ENCODE peak calls at places on chromosomes 12 and 14, in ten cellular contexts. One of them, this sample, is unnamed.

GRCh38 chr12:6772331-6772695 is at the start of gene LAG3:
- DNase-seq in AG04450: no peak
- DNase-seq in mucosa of descending colon: peak
- DNase-seq in stimulated activated CD4-positive, alpha-beta T cell treated with anti-CD3 and anti-CD28 coated beads, Interleukin-12 subunit alpha, Interleukin-12 subunit beta, amount 100 ng/mL, for 24 hours: peak
- DNase-seq in substantia nigra: no peak
- DNase-seq in CD8-positive, alpha-beta T cell: no peak
- DNase-seq in COR-L47: no peak
- DNase-seq in T-cell: no peak
- DNase-seq in mucosa of gallbladder: no peak
- DNase-seq in activated CD4-positive, CD25-positive, alpha-beta regulatory T cell treated with anti-CD3 and anti-CD28 coated beads, Interleukin-2, amount 50 U/mL, for 72 hours: no peak
- DNase-seq in this sample: peak

GRCh38 chr12:27868165-27868564 is 88.1 kb upstream of the MANSC4 start:
- DNase-seq in AG04450: peak
- DNase-seq in mucosa of descending colon: no peak
- DNase-seq in stimulated activated CD4-positive, alpha-beta T cell treated with anti-CD3 and anti-CD28 coated beads, Interleukin-12 subunit alpha, Interleukin-12 subunit beta, amount 100 ng/mL, for 24 hours: no peak
- DNase-seq in substantia nigra: no peak
- DNase-seq in CD8-positive, alpha-beta T cell: no peak
- DNase-seq in COR-L47: no peak
- DNase-seq in T-cell: no peak
- DNase-seq in mucosa of gallbladder: no peak
- DNase-seq in activated CD4-positive, CD25-positive, alpha-beta regulatory T cell treated with anti-CD3 and anti-CD28 coated beads, Interleukin-2, amount 50 U/mL, for 72 hours: no peak
- DNase-seq in this sample: no peak

GRCh38 chr12:105906545-105906944 is 232.2 kb downstream of the NUAK1 start:
- DNase-seq in AG04450: no peak
- DNase-seq in mucosa of descending colon: no peak
- DNase-seq in stimulated activated CD4-positive, alpha-beta T cell treated with anti-CD3 and anti-CD28 coated beads, Interleukin-12 subunit alpha, Interleukin-12 subunit beta, amount 100 ng/mL, for 24 hours: no peak
- DNase-seq in substantia nigra: no peak
- DNase-seq in CD8-positive, alpha-beta T cell: no peak
- DNase-seq in COR-L47: no peak
- DNase-seq in T-cell: no peak
- DNase-seq in mucosa of gallbladder: no peak
- DNase-seq in activated CD4-positive, CD25-positive, alpha-beta regulatory T cell treated with anti-CD3 and anti-CD28 coated beads, Interleukin-2, amount 50 U/mL, for 72 hours: no peak
- DNase-seq in this sample: no peak

GRCh38 chr12:119301367-119301766 is 33.2 kb upstream of the CCDC60 start:
- DNase-seq in AG04450: no peak
- DNase-seq in mucosa of descending colon: no peak
- DNase-seq in stimulated activated CD4-positive, alpha-beta T cell treated with anti-CD3 and anti-CD28 coated beads, Interleukin-12 subunit alpha, Interleukin-12 subunit beta, amount 100 ng/mL, for 24 hours: no peak
- DNase-seq in substantia nigra: no peak
- DNase-seq in CD8-positive, alpha-beta T cell: no peak
- DNase-seq in COR-L47: no peak
- DNase-seq in T-cell: no peak
- DNase-seq in mucosa of gallbladder: no peak
- DNase-seq in activated CD4-positive, CD25-positive, alpha-beta regulatory T cell treated with anti-CD3 and anti-CD28 coated beads, Interleukin-2, amount 50 U/mL, for 72 hours: no peak
- DNase-seq in this sample: no peak

GRCh38 chr12:47038270-47038748 is 41.1 kb upstream of the PCED1B start:
- DNase-seq in AG04450: no peak
- DNase-seq in mucosa of descending colon: no peak
- DNase-seq in stimulated activated CD4-positive, alpha-beta T cell treated with anti-CD3 and anti-CD28 coated beads, Interleukin-12 subunit alpha, Interleukin-12 subunit beta, amount 100 ng/mL, for 24 hours: no peak
- DNase-seq in substantia nigra: no peak
- DNase-seq in CD8-positive, alpha-beta T cell: no peak
- DNase-seq in COR-L47: no peak
- DNase-seq in T-cell: no peak
- DNase-seq in mucosa of gallbladder: no peak
- DNase-seq in activated CD4-positive, CD25-positive, alpha-beta regulatory T cell treated with anti-CD3 and anti-CD28 coated beads, Interleukin-2, amount 50 U/mL, for 72 hours: no peak
- DNase-seq in this sample: no peak

GRCh38 chr12:123867141-123867540 is 105.0 kb downstream of the DNAH10 start:
- DNase-seq in AG04450: no peak
- DNase-seq in mucosa of descending colon: no peak
- DNase-seq in stimulated activated CD4-positive, alpha-beta T cell treated with anti-CD3 and anti-CD28 coated beads, Interleukin-12 subunit alpha, Interleukin-12 subunit beta, amount 100 ng/mL, for 24 hours: no peak
- DNase-seq in substantia nigra: no peak
- DNase-seq in CD8-positive, alpha-beta T cell: no peak
- DNase-seq in COR-L47: no peak
- DNase-seq in T-cell: no peak
- DNase-seq in mucosa of gallbladder: no peak
- DNase-seq in activated CD4-positive, CD25-positive, alpha-beta regulatory T cell treated with anti-CD3 and anti-CD28 coated beads, Interleukin-2, amount 50 U/mL, for 72 hours: no peak
- DNase-seq in this sample: no peak

GRCh38 chr12:124479680-124480468 is 87.5 kb downstream of the NCOR2 start:
- DNase-seq in AG04450: no peak
- DNase-seq in mucosa of descending colon: peak
- DNase-seq in stimulated activated CD4-positive, alpha-beta T cell treated with anti-CD3 and anti-CD28 coated beads, Interleukin-12 subunit alpha, Interleukin-12 subunit beta, amount 100 ng/mL, for 24 hours: no peak
- DNase-seq in substantia nigra: no peak
- DNase-seq in CD8-positive, alpha-beta T cell: no peak
- DNase-seq in COR-L47: no peak
- DNase-seq in T-cell: no peak
- DNase-seq in mucosa of gallbladder: no peak
- DNase-seq in activated CD4-positive, CD25-positive, alpha-beta regulatory T cell treated with anti-CD3 and anti-CD28 coated beads, Interleukin-2, amount 50 U/mL, for 72 hours: no peak
- DNase-seq in this sample: no peak

GRCh38 chr14:22929104-22929847 is at the start of gene PRMT5:
- DNase-seq in AG04450: peak
- DNase-seq in mucosa of descending colon: peak
- DNase-seq in stimulated activated CD4-positive, alpha-beta T cell treated with anti-CD3 and anti-CD28 coated beads, Interleukin-12 subunit alpha, Interleukin-12 subunit beta, amount 100 ng/mL, for 24 hours: peak
- DNase-seq in substantia nigra: peak
- DNase-seq in CD8-positive, alpha-beta T cell: peak
- DNase-seq in COR-L47: peak
- DNase-seq in T-cell: peak
- DNase-seq in mucosa of gallbladder: peak
- DNase-seq in activated CD4-positive, CD25-positive, alpha-beta regulatory T cell treated with anti-CD3 and anti-CD28 coated beads, Interleukin-2, amount 50 U/mL, for 72 hours: peak
- DNase-seq in this sample: peak

GRCh38 chr12:53223391-53224267 is 8.4 kb downstream of the RARG start:
- DNase-seq in AG04450: no peak
- DNase-seq in mucosa of descending colon: no peak
- DNase-seq in stimulated activated CD4-positive, alpha-beta T cell treated with anti-CD3 and anti-CD28 coated beads, Interleukin-12 subunit alpha, Interleukin-12 subunit beta, amount 100 ng/mL, for 24 hours: no peak
- DNase-seq in substantia nigra: no peak
- DNase-seq in CD8-positive, alpha-beta T cell: no peak
- DNase-seq in COR-L47: no peak
- DNase-seq in T-cell: no peak
- DNase-seq in mucosa of gallbladder: no peak
- DNase-seq in activated CD4-positive, CD25-positive, alpha-beta regulatory T cell treated with anti-CD3 and anti-CD28 coated beads, Interleukin-2, amount 50 U/mL, for 72 hours: no peak
- DNase-seq in this sample: no peak

GRCh38 chr12:81722004-81722403 is 37.1 kb downstream of the PPFIA2 start:
- DNase-seq in AG04450: no peak
- DNase-seq in mucosa of descending colon: no peak
- DNase-seq in stimulated activated CD4-positive, alpha-beta T cell treated with anti-CD3 and anti-CD28 coated beads, Interleukin-12 subunit alpha, Interleukin-12 subunit beta, amount 100 ng/mL, for 24 hours: no peak
- DNase-seq in substantia nigra: no peak
- DNase-seq in CD8-positive, alpha-beta T cell: no peak
- DNase-seq in COR-L47: no peak
- DNase-seq in T-cell: no peak
- DNase-seq in mucosa of gallbladder: no peak
- DNase-seq in activated CD4-positive, CD25-positive, alpha-beta regulatory T cell treated with anti-CD3 and anti-CD28 coated beads, Interleukin-2, amount 50 U/mL, for 72 hours: no peak
- DNase-seq in this sample: no peak

GRCh38 chr14:76574416-76574815 is 186.9 kb upstream of the VASH1 start:
- DNase-seq in AG04450: no peak
- DNase-seq in mucosa of descending colon: no peak
- DNase-seq in stimulated activated CD4-positive, alpha-beta T cell treated with anti-CD3 and anti-CD28 coated beads, Interleukin-12 subunit alpha, Interleukin-12 subunit beta, amount 100 ng/mL, for 24 hours: no peak
- DNase-seq in substantia nigra: no peak
- DNase-seq in CD8-positive, alpha-beta T cell: no peak
- DNase-seq in COR-L47: no peak
- DNase-seq in T-cell: no peak
- DNase-seq in mucosa of gallbladder: no peak
- DNase-seq in activated CD4-positive, CD25-positive, alpha-beta regulatory T cell treated with anti-CD3 and anti-CD28 coated beads, Interleukin-2, amount 50 U/mL, for 72 hours: no peak
- DNase-seq in this sample: no peak

GRCh38 chr14:100729982-100730381 is 3.3 kb downstream of the DLK1 start:
- DNase-seq in AG04450: no peak
- DNase-seq in mucosa of descending colon: no peak
- DNase-seq in stimulated activated CD4-positive, alpha-beta T cell treated with anti-CD3 and anti-CD28 coated beads, Interleukin-12 subunit alpha, Interleukin-12 subunit beta, amount 100 ng/mL, for 24 hours: no peak
- DNase-seq in substantia nigra: no peak
- DNase-seq in CD8-positive, alpha-beta T cell: no peak
- DNase-seq in COR-L47: no peak
- DNase-seq in T-cell: no peak
- DNase-seq in mucosa of gallbladder: no peak
- DNase-seq in activated CD4-positive, CD25-positive, alpha-beta regulatory T cell treated with anti-CD3 and anti-CD28 coated beads, Interleukin-2, amount 50 U/mL, for 72 hours: no peak
- DNase-seq in this sample: no peak

GRCh38 chr14:24659916-24660570 is 26.1 kb upstream of the GZMB start:
- DNase-seq in AG04450: no peak
- DNase-seq in mucosa of descending colon: no peak
- DNase-seq in stimulated activated CD4-positive, alpha-beta T cell treated with anti-CD3 and anti-CD28 coated beads, Interleukin-12 subunit alpha, Interleukin-12 subunit beta, amount 100 ng/mL, for 24 hours: no peak
- DNase-seq in substantia nigra: no peak
- DNase-seq in CD8-positive, alpha-beta T cell: no peak
- DNase-seq in COR-L47: no peak
- DNase-seq in T-cell: no peak
- DNase-seq in mucosa of gallbladder: no peak
- DNase-seq in activated CD4-positive, CD25-positive, alpha-beta regulatory T cell treated with anti-CD3 and anti-CD28 coated beads, Interleukin-2, amount 50 U/mL, for 72 hours: no peak
- DNase-seq in this sample: no peak

GRCh38 chr12:112218150-112218549 is 92.8 kb downstream of the TRAFD1 start:
- DNase-seq in AG04450: no peak
- DNase-seq in mucosa of descending colon: no peak
- DNase-seq in stimulated activated CD4-positive, alpha-beta T cell treated with anti-CD3 and anti-CD28 coated beads, Interleukin-12 subunit alpha, Interleukin-12 subunit beta, amount 100 ng/mL, for 24 hours: no peak
- DNase-seq in substantia nigra: no peak
- DNase-seq in CD8-positive, alpha-beta T cell: no peak
- DNase-seq in COR-L47: no peak
- DNase-seq in T-cell: no peak
- DNase-seq in mucosa of gallbladder: no peak
- DNase-seq in activated CD4-positive, CD25-positive, alpha-beta regulatory T cell treated with anti-CD3 and anti-CD28 coated beads, Interleukin-2, amount 50 U/mL, for 72 hours: no peak
- DNase-seq in this sample: no peak

GRCh38 chr12:93089805-93090569 is 160.9 kb upstream of the EEA1 start:
- DNase-seq in AG04450: peak
- DNase-seq in mucosa of descending colon: no peak
- DNase-seq in stimulated activated CD4-positive, alpha-beta T cell treated with anti-CD3 and anti-CD28 coated beads, Interleukin-12 subunit alpha, Interleukin-12 subunit beta, amount 100 ng/mL, for 24 hours: no peak
- DNase-seq in substantia nigra: no peak
- DNase-seq in CD8-positive, alpha-beta T cell: no peak
- DNase-seq in COR-L47: no peak
- DNase-seq in T-cell: no peak
- DNase-seq in mucosa of gallbladder: peak
- DNase-seq in activated CD4-positive, CD25-positive, alpha-beta regulatory T cell treated with anti-CD3 and anti-CD28 coated beads, Interleukin-2, amount 50 U/mL, for 72 hours: no peak
- DNase-seq in this sample: no peak

GRCh38 chr12:131444220-131445164 is 266.4 kb upstream of the SFSWAP start:
- DNase-seq in AG04450: no peak
- DNase-seq in mucosa of descending colon: no peak
- DNase-seq in stimulated activated CD4-positive, alpha-beta T cell treated with anti-CD3 and anti-CD28 coated beads, Interleukin-12 subunit alpha, Interleukin-12 subunit beta, amount 100 ng/mL, for 24 hours: no peak
- DNase-seq in substantia nigra: no peak
- DNase-seq in CD8-positive, alpha-beta T cell: no peak
- DNase-seq in COR-L47: no peak
- DNase-seq in T-cell: no peak
- DNase-seq in mucosa of gallbladder: no peak
- DNase-seq in activated CD4-positive, CD25-positive, alpha-beta regulatory T cell treated with anti-CD3 and anti-CD28 coated beads, Interleukin-2, amount 50 U/mL, for 72 hours: no peak
- DNase-seq in this sample: no peak

GRCh38 chr12:69509308-69509736 is 39.1 kb downstream of the FRS2 start:
- DNase-seq in AG04450: no peak
- DNase-seq in mucosa of descending colon: no peak
- DNase-seq in stimulated activated CD4-positive, alpha-beta T cell treated with anti-CD3 and anti-CD28 coated beads, Interleukin-12 subunit alpha, Interleukin-12 subunit beta, amount 100 ng/mL, for 24 hours: no peak
- DNase-seq in substantia nigra: no peak
- DNase-seq in CD8-positive, alpha-beta T cell: no peak
- DNase-seq in COR-L47: no peak
- DNase-seq in T-cell: no peak
- DNase-seq in mucosa of gallbladder: no peak
- DNase-seq in activated CD4-positive, CD25-positive, alpha-beta regulatory T cell treated with anti-CD3 and anti-CD28 coated beads, Interleukin-2, amount 50 U/mL, for 72 hours: no peak
- DNase-seq in this sample: no peak